ENCODE peak calls at places on chromosomes 1 and 21, in six cellular contexts. Z is HepG2, R is K562, Y is NT2/D1, N is H1, Q is GM12878. V is an unnamed sample.

GRCh38 chr1:110119843-110120242 is 7.6 kb downstream of the UBL4B start:
- DNase-seq in Z (no peak), R (no peak), Y (no peak), N (no peak), Q (no peak), V (no peak)

GRCh38 chr1:7630378-7630777 is 140.7 kb upstream of the VAMP3 start:
- DNase-seq in Z (no peak), R (no peak), Y (no peak), N (no peak), Q (no peak), V (no peak)

GRCh38 chr1:7885513-7886298 is 32.8 kb upstream of the UTS2 start:
- DNase-seq in Z (no peak), R (peak; percentile 89), Y (no peak), N (peak; percentile 100), Q (no peak), V (peak; percentile 63)

GRCh38 chr1:173862769-173863223 is 5.0 kb downstream of the GAS5 start:
- DNase-seq in Z (no peak), R (no peak), Y (no peak), N (no peak), Q (no peak), V (no peak)

GRCh38 chr21:22575165-22575584 is 1577.0 kb downstream of the NCAM2 start:
- DNase-seq in Z (no peak), R (peak; percentile 16), Y (peak; percentile 78), N (peak; percentile 49), Q (no peak), V (no peak)

GRCh38 chr1:66503841-66504470 is 30.0 kb upstream of the SGIP1 start:
- DNase-seq in Z (peak; percentile 30), R (peak; percentile 36), Y (peak; percentile 76), N (peak; percentile 68), Q (no peak), V (peak; percentile 68)

GRCh38 chr1:109399326-109399957 is 1.7 kb upstream of the SORT1 start:
- DNase-seq in Z (peak; percentile 72), R (peak; percentile 54), Y (peak; percentile 55), N (no peak), Q (no peak), V (peak; percentile 56)

GRCh38 chr1:61253059-61253735 is 170.8 kb downstream of the NFIA start:
- DNase-seq in Z (peak; percentile 66), R (peak; percentile 87), Y (no peak), N (no peak), Q (no peak), V (no peak)

DNA sequence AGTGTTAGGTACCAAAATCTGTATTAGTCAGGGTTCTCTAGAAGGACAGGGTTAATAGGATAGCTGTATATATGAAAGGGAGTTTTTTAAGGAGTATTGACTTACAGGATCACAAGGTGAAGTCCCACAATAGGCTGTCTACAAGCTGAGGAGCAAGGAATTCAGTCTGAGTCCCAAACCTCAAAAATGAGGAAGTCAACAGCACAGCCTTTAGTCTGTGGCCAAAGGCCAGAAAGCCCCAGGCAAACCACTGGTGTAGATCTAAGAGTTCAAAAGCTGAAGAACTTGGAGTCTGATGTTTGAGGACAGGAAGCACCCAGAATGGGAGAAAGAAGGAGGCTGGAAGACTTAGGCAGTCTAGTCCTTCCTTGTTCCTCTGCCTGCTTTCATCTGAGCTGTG is 487.5 kb upstream of the CHRM3 start:
- DNase-seq in Z (no peak), R (no peak), Y (no peak), N (no peak), Q (no peak), V (no peak)
- TF ChIP-seq ZNF274 in Z (no peak), R (no peak), Y (no peak), N (no peak), Q (no peak), V (no peak)

GRCh38 chr1:19453843-19454242 is 31.5 kb downstream of the CAPZB start:
- DNase-seq in Z (no peak), R (no peak), Y (no peak), N (no peak), Q (no peak), V (no peak)
- TF ChIP-seq ZNF274 in Z (no peak), R (no peak), Y (no peak), N (no peak), Q (no peak), V (no peak)

GRCh38 chr1:45543599-45544417 is 6.8 kb upstream of the AKR1A1 start:
- DNase-seq in Z (peak; percentile 31), R (no peak), Y (no peak), N (no peak), Q (peak; percentile 76), V (no peak)
- TF ChIP-seq ZNF274 in Z (no peak), R (no peak), Y (no peak), N (no peak), Q (no peak), V (no peak)

GRCh38 chr1:229368347-229368746 is 25.5 kb upstream of the CCSAP start:
- DNase-seq in Z (no peak), R (no peak), Y (no peak), N (peak; percentile 26), Q (peak; percentile 59), V (no peak)
- TF ChIP-seq ZNF274 in Z (no peak), R (no peak), Y (no peak), N (no peak), Q (no peak), V (no peak)

DNA sequence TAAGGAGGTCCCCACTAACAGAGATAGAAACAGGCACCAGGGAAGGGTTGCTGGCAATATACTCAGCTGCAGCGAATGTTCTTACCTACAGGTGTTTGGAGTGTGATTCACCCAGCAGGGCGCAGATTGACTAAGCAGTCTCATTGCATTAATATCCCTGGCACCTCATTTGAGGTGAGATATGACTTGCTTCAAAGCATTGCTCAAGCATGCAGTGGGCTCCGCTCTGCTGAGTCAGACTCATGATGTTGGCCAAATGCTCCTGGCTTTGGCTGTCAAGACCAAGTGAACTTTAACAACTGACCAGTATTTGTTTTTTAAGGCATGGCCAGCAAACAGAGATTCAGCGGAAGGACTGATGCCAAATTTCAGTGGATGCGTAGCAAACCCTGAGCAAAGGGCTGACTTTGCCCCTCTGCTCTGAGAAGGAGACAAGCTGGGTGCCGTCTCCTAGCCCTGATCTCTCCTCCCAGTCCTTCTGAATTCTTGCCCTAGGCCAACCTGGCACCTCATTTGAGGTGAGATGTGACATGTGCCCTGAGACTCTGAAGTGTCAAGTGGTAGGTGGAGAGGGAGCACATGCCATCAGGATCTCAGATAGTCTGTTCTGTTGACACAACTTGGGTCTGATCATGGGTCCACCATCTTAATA is 187.1 kb upstream of the COA6 start:
- DNase-seq in Z (peak; percentile 6), R (no peak), Y (no peak), N (no peak), Q (no peak), V (peak; percentile 92)
- TF ChIP-seq ZNF274 in Z (no peak), R (no peak), Y (no peak), N (no peak), Q (no peak), V (no peak)